ENCODE peak calls at places on chromosomes 5 and 9, in seven cellular contexts. P is GM12878, Z is uterus, B is H7, V is right atrium auricular region, T is Panc1, G is spleen. D is an unnamed sample.

GRCh38 chr5:132506094-132506692 is 15.6 kb upstream of the IRF1 start:
- DNase-seq in B (peak; percentile 62), V (no peak), P (no peak), G (no peak), Z (peak; percentile 24), T (no peak), D (no peak)

GRCh38 chr9:98101868-98102273 is 17.2 kb downstream of the TRIM14 start:
- DNase-seq in Z (no peak), G (peak; percentile 93), T (no peak), B (no peak), P (peak; percentile 99), V (no peak), D (no peak)

GRCh38 chr9:122383992-122384461 is 13.2 kb downstream of the PTGS1 start:
- DNase-seq in Z (no peak), V (no peak), P (no peak), T (no peak), B (no peak), G (no peak), D (no peak)

GRCh38 chr5:113212244-113212920 is 222.4 kb downstream of the TSSK1B start:
- DNase-seq in V (no peak), T (no peak), Z (no peak), G (no peak), B (no peak), P (no peak), D (no peak)

GRCh38 chr5:143396353-143396940 is 7.0 kb downstream of the NR3C1 start:
- DNase-seq in P (no peak), G (no peak), V (no peak), B (no peak), T (no peak), Z (no peak), D (no peak)

GRCh38 chr5:180670157-180670556 is 20.8 kb upstream of the FLT4 start:
- DNase-seq in Z (no peak), G (no peak), V (no peak), T (no peak), B (no peak), P (no peak), D (no peak)

GRCh38 chr9:101050650-101051049 is 22.1 kb downstream of the PLPPR1 start:
- DNase-seq in T (no peak), P (no peak), B (no peak), V (no peak), G (no peak), Z (no peak), D (no peak)

GRCh38 chr9:85142461-85143401 is 473.2 kb downstream of the NTRK2 start:
- DNase-seq in G (no peak), P (peak; percentile 16), Z (no peak), B (peak; percentile 16), V (no peak), T (peak; percentile 18), D (no peak)

GRCh38 chr5:9932770-9933169 is 302.6 kb upstream of the TAS2R1 start:
- DNase-seq in Z (no peak), G (no peak), P (no peak), T (no peak), B (no peak), V (no peak), D (no peak)

GRCh38 chr9:79049371-79049770 is 522.4 kb upstream of the TLE4 start:
- DNase-seq in T (no peak), V (no peak), Z (no peak), P (no peak), G (no peak), B (no peak), D (no peak)

GRCh38 chr9:4371108-4371507 is 71.2 kb upstream of the GLIS3 start:
- DNase-seq in P (no peak), G (no peak), Z (no peak), V (no peak), T (no peak), B (no peak), D (no peak)

GRCh38 chr5:149666212-149666852 is 63.8 kb upstream of the PPARGC1B start:
- DNase-seq in Z (no peak), T (no peak), B (no peak), G (no peak), V (no peak), P (no peak), D (no peak)

GRCh38 chr9:114050226-114050568 is 27.9 kb downstream of the AMBP start:
- DNase-seq in B (no peak), T (no peak), G (peak; percentile 22), V (no peak), Z (no peak), P (no peak), D (no peak)

GRCh38 chr9:100505564-100506159 is 32.7 kb downstream of the TMEFF1 start:
- DNase-seq in P (peak; percentile 16), V (no peak), Z (no peak), T (peak; percentile 12), B (peak; percentile 43), G (peak; percentile 69), D (peak; percentile 57)

GRCh38 chr9:15724006-15724405 is 171.2 kb downstream of the CCDC171 start:
- DNase-seq in T (no peak), Z (no peak), P (no peak), G (no peak), V (no peak), B (no peak), D (no peak)

GRCh38 chr9:98021306-98022040 is 35.1 kb upstream of the NANS start:
- DNase-seq in G (no peak), Z (no peak), P (no peak), V (no peak), T (no peak), B (no peak), D (no peak)

GRCh38 chr5:78540335-78541057 is 108.1 kb downstream of the LHFPL2 start:
- DNase-seq in G (no peak), Z (no peak), B (no peak), V (peak; percentile 84), T (no peak), P (no peak), D (peak; percentile 62)

DNA sequence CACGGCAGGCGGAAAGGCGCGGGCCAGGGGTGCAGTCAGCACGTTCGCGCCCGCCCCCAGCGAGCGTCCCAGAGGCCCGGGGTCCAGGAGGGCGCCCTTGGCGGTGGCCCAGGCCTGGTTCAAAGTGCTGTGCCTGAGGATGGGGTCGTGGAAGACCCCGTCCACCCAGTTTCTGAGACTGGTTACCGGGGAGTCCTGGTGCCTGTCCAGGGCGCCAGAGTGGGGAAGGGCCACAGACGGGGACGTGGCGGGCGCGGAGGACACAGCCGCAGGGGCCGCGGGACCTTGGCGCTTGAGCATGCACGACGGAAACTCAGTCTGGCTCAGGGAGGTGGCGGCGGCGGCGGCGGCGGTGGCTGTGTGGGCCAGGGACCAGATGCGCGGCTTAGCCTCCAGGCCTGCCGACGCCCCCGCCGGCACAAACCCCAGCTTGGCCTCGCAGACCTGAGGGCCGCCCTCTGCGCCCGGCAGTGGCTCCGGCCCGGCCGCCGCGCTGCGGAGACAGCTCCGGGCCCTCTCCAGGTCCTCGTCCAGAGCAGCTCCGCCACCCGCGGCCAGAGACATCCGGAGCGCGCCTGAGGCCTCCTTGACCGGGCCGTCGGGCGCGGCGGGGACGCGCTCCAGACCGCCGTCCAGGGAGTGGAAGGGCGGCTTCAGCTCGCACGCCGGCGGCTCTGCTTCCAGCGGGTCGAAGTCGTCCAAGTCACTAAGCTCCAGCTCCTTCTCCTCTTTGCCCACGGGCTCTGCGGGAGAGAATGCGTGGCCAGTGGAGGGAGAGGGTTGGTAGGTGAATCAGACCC is 4.5 kb downstream of the IRX4 start:
- DNase-seq in T (no peak), Z (no peak), G (no peak), B (peak; percentile 81), P (no peak), V (no peak), D (no peak)
- H3K4me3 ChIP-seq in T (no peak overlapping the region), Z (no peak overlapping the region), G (no peak overlapping the region), B (no peak overlapping the region), P (no peak overlapping the region), V (no peak overlapping the region), D (no peak overlapping the region)

GRCh38 chr5:55232985-55233928 is at the start of gene CCNO:
- DNase-seq in T (no peak), Z (peak; percentile 56), V (no peak), B (peak; percentile 95), G (peak; percentile 86), P (no peak), D (peak; percentile 57)

GRCh38 chr5:55241756-55242155 is 8.3 kb upstream of the CCNO start:
- DNase-seq in G (no peak), B (no peak), T (no peak), V (no peak), P (no peak), Z (no peak), D (no peak)

GRCh38 chr5:55232194-55232984 is 1.0 kb downstream of the CCNO start:
- DNase-seq in Z (no peak), V (no peak), T (no peak), G (peak; percentile 73), B (peak; percentile 84), P (no peak), D (no peak)

GRCh38 chr5:55234171-55234700 is 828 bp upstream of the CCNO start:
- DNase-seq in G (no peak), B (peak; percentile 49), T (no peak), V (no peak), Z (no peak), P (no peak), D (no peak)

DNA sequence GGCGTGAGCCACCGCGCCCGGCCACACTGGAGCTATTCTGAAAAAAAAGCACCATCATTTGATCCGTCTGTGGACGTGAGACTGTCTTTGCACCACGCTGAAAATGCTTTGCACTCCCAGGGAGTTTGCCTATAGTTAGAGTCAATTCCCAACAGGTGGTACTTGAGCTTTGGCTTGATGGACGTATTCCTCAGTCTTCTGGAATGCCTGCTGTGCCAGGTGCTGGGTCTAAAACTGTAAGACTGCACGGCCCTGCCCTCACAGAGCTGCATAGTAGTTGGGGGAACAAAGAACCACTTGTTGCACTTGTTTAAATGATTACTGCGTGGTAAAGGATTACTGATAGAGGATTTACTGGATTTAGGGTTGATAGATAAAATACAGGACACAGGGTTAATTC is 3.4 kb upstream of the CCNO start:
- DNase-seq in Z (no peak), B (no peak), G (no peak), P (no peak), V (no peak), T (no peak), D (no peak)
- H3K27me3 ChIP-seq in Z (peaks cover 18% of the 10 kb centered on the region), B (peaks cover 57% of the 10 kb centered on the region), G (peaks cover 10% of the 10 kb centered on the region), P (peaks cover 11% of the 10 kb centered on the region), V (peaks cover 16% of the 10 kb centered on the region), T (no peaks in the 10 kb centered on the region), D (peaks cover 14% of the 10 kb centered on the region)

GRCh38 chr5:172187118-172188032 is 649 bp downstream of the STK10 start:
- DNase-seq in Z (peak; percentile 45), T (no peak), P (no peak), G (peak; percentile 94), B (peak; percentile 75), V (peak; percentile 77), D (peak; percentile 23)

GRCh38 chr5:172182291-172182690 is 5.7 kb downstream of the STK10 start:
- DNase-seq in B (no peak), Z (no peak), P (no peak), G (peak; percentile 16), T (no peak), V (no peak), D (no peak)

GRCh38 chr5:172186114-172186695 is 1.8 kb downstream of the STK10 start:
- DNase-seq in P (no peak), V (no peak), G (peak; percentile 57), B (no peak), Z (no peak), T (no peak), D (no peak)

GRCh38 chr5:172183881-172184280 is 4.1 kb downstream of the STK10 start:
- DNase-seq in V (no peak), Z (no peak), T (no peak), B (no peak), P (no peak), G (no peak), D (no peak)

GRCh38 chr5:172185096-172185461 is 2.9 kb downstream of the STK10 start:
- DNase-seq in Z (no peak), G (no peak), V (no peak), B (no peak), T (no peak), P (no peak), D (no peak)
- H3K4me3 ChIP-seq in Z (no peak overlapping the region), G (peak overlapping the region; percentile 91), V (no peak overlapping the region), B (no peak overlapping the region), T (no peak overlapping the region), P (peak overlapping the region; percentile 89), D (no peak overlapping the region)

GRCh38 chr5:35047785-35048404 is at the start of gene AGXT2:
- DNase-seq in V (no peak), B (no peak), G (no peak), T (no peak), P (no peak), Z (no peak), D (no peak)
- H3K27me3 ChIP-seq in V (no peaks in the 10 kb centered on the region), B (no peaks in the 10 kb centered on the region), G (no peaks in the 10 kb centered on the region), T (no peaks in the 10 kb centered on the region), P (no peaks in the 10 kb centered on the region), Z (no peaks in the 10 kb centered on the region), D (peaks cover 14% of the 10 kb centered on the region)